ENCODE peak calls at places on chromosomes 4 and X, in five cellular contexts. One of them, this sample, is unnamed.

GRCh38 chr4:78119698-78120097 is 62.6 kb downstream of the FRAS1 start:
- DNase-seq in GM18507: no peak
- DNase-seq in PC-3: no peak
- DNase-seq in LoVo: no peak
- DNase-seq in endothelial cell of umbilical vein: no peak
- DNase-seq in this sample: no peak

GRCh38 chrX:49710744-49711319 is 15.0 kb upstream of the PAGE1 start:
- DNase-seq in GM18507: no peak
- DNase-seq in PC-3: no peak
- DNase-seq in LoVo: no peak
- DNase-seq in endothelial cell of umbilical vein: no peak
- DNase-seq in this sample: no peak

GRCh38 chrX:132231587-132231986 is 12.3 kb upstream of the RAP2C start:
- DNase-seq in GM18507: no peak
- DNase-seq in PC-3: no peak
- DNase-seq in LoVo: no peak
- DNase-seq in endothelial cell of umbilical vein: no peak
- DNase-seq in this sample: no peak

GRCh38 chrX:135476378-135476777 is 44.1 kb upstream of the INTS6L start:
- DNase-seq in GM18507: no peak
- DNase-seq in PC-3: no peak
- DNase-seq in LoVo: no peak
- DNase-seq in endothelial cell of umbilical vein: no peak
- DNase-seq in this sample: no peak

GRCh38 chrX:132004728-132005127 is 18.4 kb upstream of the STK26 start:
- DNase-seq in GM18507: no peak
- DNase-seq in PC-3: no peak
- DNase-seq in LoVo: no peak
- DNase-seq in endothelial cell of umbilical vein: no peak
- DNase-seq in this sample: no peak

GRCh38 chrX:130247996-130248395 is 20.7 kb downstream of the ZNF280C start:
- DNase-seq in GM18507: no peak
- DNase-seq in PC-3: no peak
- DNase-seq in LoVo: no peak
- DNase-seq in endothelial cell of umbilical vein: no peak
- DNase-seq in this sample: no peak

GRCh38 chrX:150848914-150849365 is 49.5 kb downstream of the CD99L2 start:
- DNase-seq in GM18507: no peak
- DNase-seq in PC-3: peak
- DNase-seq in LoVo: no peak
- DNase-seq in endothelial cell of umbilical vein: no peak
- DNase-seq in this sample: no peak

GRCh38 chr4:66649236-66649635 is 896.1 kb downstream of the CENPC start:
- DNase-seq in GM18507: no peak
- DNase-seq in PC-3: no peak
- DNase-seq in LoVo: no peak
- DNase-seq in endothelial cell of umbilical vein: no peak
- DNase-seq in this sample: no peak

GRCh38 chr4:126264839-126265238 is 950.1 kb downstream of the FAT4 start:
- DNase-seq in GM18507: no peak
- DNase-seq in PC-3: peak
- DNase-seq in LoVo: no peak
- DNase-seq in endothelial cell of umbilical vein: no peak
- DNase-seq in this sample: no peak

GRCh38 chr4:95377511-95377910 is 171.3 kb downstream of the UNC5C start:
- DNase-seq in GM18507: no peak
- DNase-seq in PC-3: no peak
- DNase-seq in LoVo: no peak
- DNase-seq in endothelial cell of umbilical vein: no peak
- DNase-seq in this sample: no peak

GRCh38 chrX:109687903-109688302 is 45.2 kb downstream of the ACSL4 start:
- DNase-seq in GM18507: no peak
- DNase-seq in PC-3: no peak
- DNase-seq in LoVo: no peak
- DNase-seq in endothelial cell of umbilical vein: no peak
- DNase-seq in this sample: no peak

GRCh38 chrX:17700976-17701375 is 36.3 kb upstream of the SCML1 start:
- DNase-seq in GM18507: no peak
- DNase-seq in PC-3: peak
- DNase-seq in LoVo: no peak
- DNase-seq in endothelial cell of umbilical vein: no peak
- DNase-seq in this sample: no peak

GRCh38 chr4:124206779-124207605 is 505.5 kb downstream of the ANKRD50 start:
- DNase-seq in GM18507: no peak
- DNase-seq in PC-3: peak
- DNase-seq in LoVo: peak
- DNase-seq in endothelial cell of umbilical vein: no peak
- DNase-seq in this sample: no peak

GRCh38 chrX:24245201-24245600 is 68.7 kb downstream of the SUPT20HL2 start:
- DNase-seq in GM18507: no peak
- DNase-seq in PC-3: peak
- DNase-seq in LoVo: peak
- DNase-seq in endothelial cell of umbilical vein: no peak
- DNase-seq in this sample: no peak

GRCh38 chrX:37644381-37645305 is 40.9 kb upstream of the XK start:
- DNase-seq in GM18507: no peak
- DNase-seq in PC-3: peak
- DNase-seq in LoVo: peak
- DNase-seq in endothelial cell of umbilical vein: no peak
- DNase-seq in this sample: no peak

GRCh38 chrX:24005028-24005427 is 22.0 kb downstream of the KLHL15 start:
- DNase-seq in GM18507: no peak
- DNase-seq in PC-3: no peak
- DNase-seq in LoVo: no peak
- DNase-seq in endothelial cell of umbilical vein: no peak
- DNase-seq in this sample: no peak

GRCh38 chrX:74179936-74180454 is 124.0 kb upstream of the ZCCHC13 start:
- DNase-seq in GM18507: no peak
- DNase-seq in PC-3: no peak
- DNase-seq in LoVo: no peak
- DNase-seq in endothelial cell of umbilical vein: no peak
- DNase-seq in this sample: no peak

GRCh38 chr4:177879851-177880250 is 437.6 kb upstream of the AGA start:
- DNase-seq in GM18507: no peak
- DNase-seq in PC-3: peak
- DNase-seq in LoVo: no peak
- DNase-seq in endothelial cell of umbilical vein: no peak
- DNase-seq in this sample: no peak

GRCh38 chr4:55543858-55544257 is 2.9 kb downstream of the CLOCK start:
- DNase-seq in GM18507: no peak
- DNase-seq in PC-3: peak
- DNase-seq in LoVo: no peak
- DNase-seq in endothelial cell of umbilical vein: no peak
- DNase-seq in this sample: no peak

GRCh38 chr4:73740353-73740778 is at the start of gene CXCL8:
- DNase-seq in GM18507: no peak
- DNase-seq in PC-3: peak
- DNase-seq in LoVo: peak
- DNase-seq in endothelial cell of umbilical vein: peak
- DNase-seq in this sample: no peak

GRCh38 chr4:168440442-168441264 is 39.6 kb downstream of the DDX60L start:
- DNase-seq in GM18507: peak
- DNase-seq in PC-3: peak
- DNase-seq in LoVo: peak
- DNase-seq in endothelial cell of umbilical vein: peak
- DNase-seq in this sample: no peak

GRCh38 chr4:38119663-38120374 is 159.6 kb downstream of the PTTG2 start:
- DNase-seq in GM18507: no peak
- DNase-seq in PC-3: peak
- DNase-seq in LoVo: no peak
- DNase-seq in endothelial cell of umbilical vein: peak
- DNase-seq in this sample: no peak

GRCh38 chr4:75995727-75996126 is 5.0 kb upstream of the SDAD1 start:
- DNase-seq in GM18507: no peak
- DNase-seq in PC-3: peak
- DNase-seq in LoVo: peak
- DNase-seq in endothelial cell of umbilical vein: peak
- DNase-seq in this sample: peak

GRCh38 chr4:154277164-154277563 is 214.4 kb downstream of the DCHS2 start:
- DNase-seq in GM18507: no peak
- DNase-seq in PC-3: no peak
- DNase-seq in LoVo: no peak
- DNase-seq in endothelial cell of umbilical vein: no peak
- DNase-seq in this sample: no peak

GRCh38 chr4:157014621-157015591 is 43.3 kb upstream of the PDGFC start:
- DNase-seq in GM18507: no peak
- DNase-seq in PC-3: peak
- DNase-seq in LoVo: peak
- DNase-seq in endothelial cell of umbilical vein: no peak
- DNase-seq in this sample: no peak

GRCh38 chr4:23630110-23630509 is 259.7 kb downstream of the PPARGC1A start:
- DNase-seq in GM18507: no peak
- DNase-seq in PC-3: no peak
- DNase-seq in LoVo: no peak
- DNase-seq in endothelial cell of umbilical vein: no peak
- DNase-seq in this sample: no peak

GRCh38 chr4:38730830-38731646 is 51.8 kb downstream of the TLR10 start:
- DNase-seq in GM18507: peak
- DNase-seq in PC-3: peak
- DNase-seq in LoVo: peak
- DNase-seq in endothelial cell of umbilical vein: peak
- DNase-seq in this sample: peak

GRCh38 chr4:108556588-108557200 is 63.7 kb upstream of the RPL34 start:
- DNase-seq in GM18507: no peak
- DNase-seq in PC-3: no peak
- DNase-seq in LoVo: no peak
- DNase-seq in endothelial cell of umbilical vein: no peak
- DNase-seq in this sample: no peak

GRCh38 chr4:149280886-149281285 is 534.8 kb downstream of the IQCM start:
- DNase-seq in GM18507: no peak
- DNase-seq in PC-3: no peak
- DNase-seq in LoVo: no peak
- DNase-seq in endothelial cell of umbilical vein: no peak
- DNase-seq in this sample: no peak

GRCh38 chrX:49878128-49878833 is 1.0 kb upstream of the USP27X start:
- DNase-seq in GM18507: no peak
- DNase-seq in PC-3: no peak
- DNase-seq in LoVo: no peak
- DNase-seq in endothelial cell of umbilical vein: no peak
- DNase-seq in this sample: no peak

GRCh38 chr4:148436512-148436911 is 5.7 kb downstream of the NR3C2 start:
- DNase-seq in GM18507: no peak
- DNase-seq in PC-3: no peak
- DNase-seq in LoVo: no peak
- DNase-seq in endothelial cell of umbilical vein: no peak
- DNase-seq in this sample: no peak

GRCh38 chr4:2416564-2417195 is 1.8 kb downstream of the ZFYVE28 start:
- DNase-seq in GM18507: no peak
- DNase-seq in PC-3: no peak
- DNase-seq in LoVo: no peak
- DNase-seq in endothelial cell of umbilical vein: peak
- DNase-seq in this sample: no peak

GRCh38 chrX:106917830-106918500 is 2.2 kb upstream of the CLDN2 start:
- DNase-seq in GM18507: no peak
- DNase-seq in PC-3: peak
- DNase-seq in LoVo: peak
- DNase-seq in endothelial cell of umbilical vein: peak
- DNase-seq in this sample: no peak

GRCh38 chr4:87840149-87840548 is 7.4 kb downstream of the MEPE start:
- DNase-seq in GM18507: no peak
- DNase-seq in PC-3: no peak
- DNase-seq in LoVo: no peak
- DNase-seq in endothelial cell of umbilical vein: no peak
- DNase-seq in this sample: no peak

GRCh38 chrX:103215768-103216085 is 819 bp downstream of the BEX4 start:
- DNase-seq in GM18507: no peak
- DNase-seq in PC-3: no peak
- DNase-seq in LoVo: no peak
- DNase-seq in endothelial cell of umbilical vein: peak
- DNase-seq in this sample: no peak

GRCh38 chr4:48481581-48481980 is 1.6 kb upstream of the SLC10A4 start:
- DNase-seq in GM18507: no peak
- DNase-seq in PC-3: no peak
- DNase-seq in LoVo: no peak
- DNase-seq in endothelial cell of umbilical vein: no peak
- DNase-seq in this sample: no peak

GRCh38 chr4:101865501-101866062 is 75.1 kb downstream of the BANK1 start:
- DNase-seq in GM18507: no peak
- DNase-seq in PC-3: peak
- DNase-seq in LoVo: peak
- DNase-seq in endothelial cell of umbilical vein: no peak
- DNase-seq in this sample: no peak

GRCh38 chr4:38075370-38076152 is 115.4 kb downstream of the PTTG2 start:
- DNase-seq in GM18507: no peak
- DNase-seq in PC-3: no peak
- DNase-seq in LoVo: peak
- DNase-seq in endothelial cell of umbilical vein: peak
- DNase-seq in this sample: no peak

GRCh38 chrX:15216280-15216679 is 53.6 kb downstream of the ASB9 start:
- DNase-seq in GM18507: no peak
- DNase-seq in PC-3: no peak
- DNase-seq in LoVo: no peak
- DNase-seq in endothelial cell of umbilical vein: no peak
- DNase-seq in this sample: no peak